ENCODE peak calls at places on chromosomes 7 and 10, in nine cellular contexts. T is lung; S is activated naive CD4-positive, alpha-beta T cell treated with anti-CD3 and anti-CD28 coated beads, Interleukin-2, amount 50 U/mL, for 16 hours; E is HFFc6; P is B cell; K is chondrocyte; A is G401; Z is mesenteric fat pad; N is frontal cortex. C is an unnamed sample.

GRCh38 chr7:151781161-151781845 is 95.6 kb downstream of the PRKAG2 start:
- DNase-seq in A (no peak), T (no peak), N (no peak), S (no peak), E (no peak), Z (no peak), P (no peak), K (peak; percentile 84), C (no peak)

GRCh38 chr10:31599626-31600504 is 280.8 kb downstream of the ZEB1 start:
- DNase-seq in N (no peak), T (no peak), A (no peak), Z (no peak), S (peak; percentile 21), E (no peak), K (no peak), P (no peak), C (no peak)

GRCh38 chr10:68558478-68558877 is 1.7 kb upstream of the TET1 start:
- DNase-seq in A (no peak), S (no peak), T (no peak), E (no peak), P (no peak), N (no peak), K (no peak), Z (no peak), C (no peak)

GRCh38 chr7:333399-333776 is 43.4 kb downstream of the FOXL3 start:
- DNase-seq in S (no peak), A (peak; percentile 53), Z (no peak), N (peak; percentile 52), T (peak; percentile 55), K (peak; percentile 52), E (peak; percentile 32), P (no peak), C (no peak)

GRCh38 chr7:127654404-127655392 is 2.7 kb downstream of the SND1 start:
- DNase-seq in E (no peak), T (no peak), P (no peak), K (no peak), S (no peak), A (no peak), N (no peak), Z (no peak), C (no peak)

GRCh38 chr7:297611-298374 is 7.8 kb downstream of the FOXL3 start:
- DNase-seq in E (no peak), Z (peak; percentile 88), S (no peak), A (no peak), T (no peak), P (no peak), N (no peak), K (no peak), C (peak; percentile 36)

GRCh38 chr7:63054191-63054661 is 944.4 kb upstream of the ZNF722 start:
- DNase-seq in A (no peak), K (peak; percentile 93), E (no peak), Z (peak; percentile 74), N (no peak), T (no peak), S (no peak), P (no peak), C (no peak)

GRCh38 chr10:24465899-24466615 is 257.1 kb downstream of the KIAA1217 start:
- DNase-seq in Z (no peak), E (peak; percentile 85), K (no peak), P (no peak), N (no peak), A (no peak), T (peak; percentile 61), S (no peak), C (peak; percentile 76)

GRCh38 chr10:43075612-43076003 is 1.3 kb upstream of the RET start:
- DNase-seq in K (peak; percentile 81), T (no peak), N (no peak), P (no peak), A (peak; percentile 2), E (no peak), Z (no peak), S (no peak), C (no peak)

GRCh38 chr7:70720191-70720873 is 411.6 kb upstream of the GALNT17 start:
- DNase-seq in N (no peak), Z (no peak), K (no peak), E (no peak), A (no peak), T (no peak), P (no peak), S (no peak), C (no peak)

GRCh38 chr7:70614237-70614984 is 517.5 kb upstream of the GALNT17 start:
- DNase-seq in E (no peak), P (peak; percentile 39), N (no peak), T (peak; percentile 38), Z (no peak), K (no peak), S (no peak), A (peak; percentile 70), C (no peak)

GRCh38 chr10:112958275-112958995 is 8.4 kb downstream of the TCF7L2 start:
- DNase-seq in K (no peak), T (no peak), S (no peak), P (no peak), N (no peak), Z (no peak), A (no peak), E (peak; percentile 94), C (no peak)

GRCh38 chr10:75050520-75050919 is 60.9 kb upstream of the SAMD8 start:
- DNase-seq in S (no peak), E (no peak), N (no peak), A (no peak), K (no peak), P (no peak), Z (peak; percentile 45), T (no peak), C (no peak)

GRCh38 chr7:16982640-16983103 is 100.9 kb upstream of the AGR3 start:
- DNase-seq in P (peak; percentile 11), A (peak; percentile 23), T (no peak), K (no peak), E (peak; percentile 43), Z (no peak), N (peak; percentile 7), S (peak; percentile 24), C (no peak)

GRCh38 chr7:148624735-148625134 is 34.2 kb downstream of the C7orf33 start:
- DNase-seq in Z (no peak), K (no peak), E (no peak), T (no peak), S (no peak), P (no peak), A (no peak), N (no peak), C (no peak)

GRCh38 chr7:85030893-85031292 is 156.0 kb downstream of the SEMA3D start:
- DNase-seq in K (no peak), T (no peak), P (no peak), S (no peak), Z (no peak), N (no peak), E (peak; percentile 66), A (peak; percentile 8), C (no peak)

GRCh38 chr10:128859738-128860386 is 607.2 kb upstream of the MGMT start:
- DNase-seq in Z (peak; percentile 59), A (no peak), P (no peak), K (no peak), S (no peak), N (no peak), T (peak; percentile 31), E (no peak), C (no peak)

GRCh38 chr10:124020871-124021823 is 72.3 kb downstream of the CHST15 start:
- DNase-seq in N (no peak), A (no peak), K (no peak), E (no peak), S (no peak), Z (no peak), T (no peak), P (no peak), C (no peak)

GRCh38 chr7:128168667-128169210 is 72.3 kb upstream of the LEP start:
- DNase-seq in K (no peak), A (peak; percentile 49), P (peak; percentile 64), N (peak; percentile 45), T (no peak), S (no peak), E (no peak), Z (peak; percentile 80), C (no peak)

GRCh38 chr7:91683823-91684222 is 196.7 kb downstream of the MTERF1 start:
- DNase-seq in E (peak; percentile 43), Z (no peak), A (no peak), T (no peak), P (no peak), K (no peak), N (no peak), S (no peak), C (no peak)